ENCODE peak calls at places on chromosomes 11 and 22, in six cellular contexts. O, I, C, Y, L and W are unnamed samples.

GRCh38 chr22:42134033-42135020 is 3.7 kb upstream of the CYP2D6 start:
- DNase-seq in O (no peak), I (no peak), C (no peak), Y (no peak), L (no peak), W (no peak)

GRCh38 chr22:46776486-46776826 is 14.0 kb downstream of the TBC1D22A start:
- DNase-seq in O (no peak), I (no peak), C (no peak), Y (no peak), L (no peak), W (no peak)

GRCh38 chr22:24400726-24401596 is 26.4 kb upstream of the ADORA2A start:
- DNase-seq in O (peak), I (no peak), C (peak), Y (no peak), L (no peak), W (no peak)

GRCh38 chr11:8230921-8231847 is 32.5 kb downstream of the LMO1 start:
- DNase-seq in O (no peak), I (no peak), C (no peak), Y (no peak), L (no peak), W (no peak)

GRCh38 chr11:7894251-7894650 is 36.8 kb downstream of the OR10A6 start:
- DNase-seq in O (no peak), I (no peak), C (no peak), Y (no peak), L (no peak), W (no peak)

GRCh38 chr11:6927030-6927617 is 898 bp downstream of the ZNF215 start:
- DNase-seq in O (no peak), I (no peak), C (no peak), Y (no peak), L (peak), W (no peak)

GRCh38 chr22:22427542-22428065 is 80.9 kb downstream of the ZNF280B start:
- DNase-seq in O (no peak), I (no peak), C (no peak), Y (no peak), L (no peak), W (no peak)

GRCh38 chr11:96393753-96394348 is 4.0 kb downstream of the JRKL start:
- DNase-seq in O (peak), I (no peak), C (peak), Y (no peak), L (peak), W (no peak)

GRCh38 chr22:29820941-29821789 is 16.9 kb downstream of the ASCC2 start:
- DNase-seq in O (peak), I (no peak), C (peak), Y (no peak), L (no peak), W (no peak)

DNA sequence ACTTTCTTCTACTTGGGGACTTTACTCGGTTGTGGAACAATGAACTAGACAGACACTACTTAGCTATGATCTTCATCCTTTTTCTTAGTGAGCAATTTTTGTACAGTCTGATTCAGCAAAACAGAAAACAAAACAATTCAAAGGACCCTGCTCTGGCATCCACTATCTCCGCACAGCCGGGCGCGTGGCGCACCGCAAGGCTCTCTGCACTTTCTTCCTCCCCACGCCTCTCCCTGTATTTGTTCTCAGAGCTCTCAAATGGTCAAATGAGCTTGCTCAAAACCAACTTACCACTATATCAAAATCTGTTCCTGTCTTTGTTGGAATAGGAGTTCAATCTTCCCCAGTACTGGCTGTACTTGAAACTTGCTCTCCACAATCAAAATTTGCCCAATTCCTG is 7.4 kb downstream of the EEF1G start:
- DNase-seq in O (no peak), I (no peak), C (no peak), Y (no peak), L (no peak), W (no peak)
- H2BK15ac ChIP-seq in O (no peak), I (no peak), C (no peak), Y (no peak), L (no peak), W (no peak)

DNA sequence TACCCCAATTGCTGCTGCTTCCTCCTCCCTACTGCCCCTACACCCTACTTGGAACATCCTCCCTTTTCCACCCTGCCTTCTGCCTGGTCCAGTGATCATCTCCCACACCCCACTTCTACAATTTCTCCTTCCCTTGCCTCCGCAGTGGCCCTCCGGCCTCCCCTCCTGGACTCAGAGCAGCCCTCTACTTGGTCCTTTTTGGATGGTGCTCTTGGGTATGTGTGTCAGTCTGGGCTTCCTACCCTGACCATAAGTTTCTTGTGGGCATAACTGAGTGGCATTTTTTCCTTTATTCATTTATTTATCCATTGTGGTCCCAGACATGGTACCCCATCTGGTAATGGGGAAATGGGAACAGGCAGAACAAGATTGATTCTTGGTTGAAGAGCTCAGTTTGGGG is 111.4 kb upstream of the NAV2 start:
- DNase-seq in O (no peak), I (no peak), C (no peak), Y (no peak), L (no peak), W (no peak)
- H2BK15ac ChIP-seq in O (no peak), I (no peak), C (no peak), Y (no peak), L (no peak), W (no peak)

DNA sequence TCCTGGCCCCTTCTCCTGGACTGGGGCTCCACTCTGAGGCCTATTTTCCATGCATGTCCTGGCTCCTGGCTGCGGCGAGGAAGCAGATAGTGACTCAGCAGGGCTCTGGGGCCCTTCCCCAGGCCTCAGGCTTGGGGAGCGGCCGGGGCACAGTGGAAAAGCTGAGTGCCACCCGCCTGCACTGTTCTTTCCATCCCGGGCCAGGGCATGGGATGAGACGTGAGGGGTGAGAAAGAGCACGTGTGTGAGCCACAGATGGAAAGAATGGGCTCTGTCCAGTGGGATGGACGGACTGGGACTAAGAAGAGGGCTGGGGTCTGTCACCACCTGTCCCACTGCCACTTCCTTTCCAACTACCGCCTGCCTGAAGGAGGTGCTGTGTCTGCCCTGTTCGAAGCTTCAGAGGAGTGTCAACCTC is 12.8 kb downstream of the SLC37A2 start:
- DNase-seq in O (peak), I (no peak), C (no peak), Y (no peak), L (no peak), W (peak)
- H2BK15ac ChIP-seq in O (no peak), I (no peak), C (no peak), Y (no peak), L (no peak), W (no peak)

DNA sequence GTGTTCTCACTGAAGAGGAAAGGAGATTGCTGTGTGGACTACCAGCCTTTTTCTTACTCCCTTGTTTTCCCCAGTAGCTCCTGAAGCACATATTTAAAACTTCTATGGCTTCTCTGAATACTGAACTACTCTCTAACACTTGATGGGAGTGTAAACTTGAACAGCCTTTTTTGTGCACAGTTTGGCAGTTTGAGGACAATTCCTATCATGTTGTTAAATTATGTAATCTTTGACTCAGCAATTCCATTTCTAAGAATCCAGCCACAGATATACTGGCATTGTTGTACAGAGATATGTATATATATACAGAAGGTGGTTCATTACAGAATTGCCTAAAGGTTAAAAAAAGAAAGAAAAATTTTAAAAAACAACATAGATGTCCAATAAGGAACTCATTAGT is 47.1 kb upstream of the EED start:
- DNase-seq in O (no peak), I (no peak), C (peak), Y (no peak), L (no peak), W (no peak)
- H2BK15ac ChIP-seq in O (no peak), I (no peak), C (no peak), Y (no peak), L (no peak), W (no peak)

GRCh38 chr22:31120230-31120629 is 2.5 kb upstream of the INPP5J start:
- DNase-seq in O (no peak), I (no peak), C (no peak), Y (no peak), L (no peak), W (no peak)
- H2BK15ac ChIP-seq in O (no peak), I (no peak), C (no peak), Y (no peak), L (no peak), W (no peak)

GRCh38 chr11:91244921-91245320 is 979.7 kb upstream of the FAT3 start:
- DNase-seq in O (no peak), I (no peak), C (no peak), Y (no peak), L (no peak), W (no peak)

GRCh38 chr11:91243630-91244029 is 981.0 kb upstream of the FAT3 start:
- DNase-seq in O (no peak), I (no peak), C (no peak), Y (no peak), L (no peak), W (no peak)

GRCh38 chr11:91243065-91243464 is 981.6 kb upstream of the FAT3 start:
- DNase-seq in O (no peak), I (no peak), C (peak), Y (no peak), L (no peak), W (no peak)

DNA sequence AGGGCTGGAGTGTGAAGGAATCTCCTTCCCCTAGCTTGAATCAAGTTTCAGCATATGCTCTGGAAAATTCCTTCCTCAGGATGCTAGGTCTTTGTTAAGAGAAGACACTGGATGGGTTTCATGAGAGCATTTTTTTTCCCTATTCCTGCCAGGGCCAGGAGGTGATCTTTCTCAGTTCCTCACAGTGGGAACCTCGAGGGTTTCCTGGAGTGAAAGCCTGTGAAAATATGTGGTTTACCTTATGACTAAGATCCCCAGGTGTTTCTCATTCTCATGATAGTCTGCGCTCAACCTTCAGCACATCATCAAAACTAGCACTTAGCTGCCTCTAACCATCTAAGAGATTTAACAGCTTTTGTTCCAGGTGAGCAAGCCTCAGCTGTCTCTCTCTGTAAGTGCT is 985.3 kb upstream of the FAT3 start:
- DNase-seq in O (no peak), I (no peak), C (no peak), Y (no peak), L (peak), W (peak)
- H2BK15ac ChIP-seq in O (no peak), I (no peak), C (no peak), Y (no peak), L (no peak), W (no peak)

GRCh38 chr11:3002346-3002745 is 10.2 kb upstream of the NAP1L4 start:
- DNase-seq in O (no peak), I (no peak), C (no peak), Y (no peak), L (no peak), W (no peak)
- H2BK15ac ChIP-seq in O (no peak), I (no peak), C (no peak), Y (no peak), L (no peak), W (no peak)

DNA sequence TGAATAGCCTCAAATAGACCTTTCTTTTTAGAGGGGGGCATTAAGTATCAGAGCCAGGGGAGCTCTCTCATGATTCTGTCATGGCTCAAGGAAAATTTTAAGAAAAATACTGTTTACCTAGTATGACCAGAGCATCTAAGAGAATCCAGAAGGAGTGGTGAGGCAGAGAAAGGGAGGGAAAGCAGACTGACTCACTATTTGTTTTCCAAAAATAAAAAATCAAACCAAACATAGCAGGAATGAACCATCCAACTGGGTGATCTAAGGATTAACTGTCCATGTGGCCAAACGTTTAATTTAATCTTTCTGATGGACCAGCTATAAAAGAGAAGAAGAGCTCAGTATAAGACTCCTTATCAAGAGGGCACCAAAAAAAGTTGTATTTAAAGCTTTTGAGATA is 70.8 kb downstream of the GAB2 start:
- DNase-seq in O (no peak), I (no peak), C (no peak), Y (no peak), L (no peak), W (no peak)
- H2BK15ac ChIP-seq in O (no peak), I (no peak), C (no peak), Y (no peak), L (no peak), W (no peak)

GRCh38 chr11:57124460-57124859 is 57.3 kb upstream of the LRRC55 start:
- DNase-seq in O (no peak), I (no peak), C (no peak), Y (no peak), L (no peak), W (no peak)
- H2BK15ac ChIP-seq in O (no peak), I (no peak), C (no peak), Y (no peak), L (no peak), W (no peak)